ENCODE peak calls at places on chromosome 2, in ten cellular contexts. V is heart right ventricle, F is GM12865, B is astrocyte of the spinal cord, W is neural progenitor cell, Z is cardiac muscle cell, T is adrenal gland, Q is foreskin fibroblast, P is choroid plexus epithelial cell, U is kidney epithelial cell. L is an unnamed sample.

GRCh38 chr2:234291765-234292204 is 205.1 kb downstream of the ARL4C start:
- DNase-seq in V (peak), Q (peak), U (peak), F (peak), Z (peak), W (no peak), T (peak), P (peak), B (peak), L (no peak)

GRCh38 chr2:78035804-78036203 is 513.6 kb upstream of the LRRTM4 start:
- DNase-seq in F (no peak), Z (no peak), W (no peak), Q (no peak), U (no peak), P (no peak), V (no peak), T (no peak), B (no peak), L (no peak)

GRCh38 chr2:217856159-217856558 is 146.6 kb downstream of the TNS1 start:
- DNase-seq in V (no peak), B (no peak), T (no peak), W (no peak), Q (no peak), P (no peak), F (no peak), Z (no peak), U (no peak), L (no peak)

GRCh38 chr2:157185828-157186227 is 71.7 kb upstream of the GALNT5 start:
- DNase-seq in B (peak), U (no peak), Z (peak), P (peak), W (no peak), F (no peak), T (no peak), Q (peak), V (no peak), L (no peak)

GRCh38 chr2:186558512-186559276 is 31.2 kb upstream of the ITGAV start:
- DNase-seq in T (no peak), Q (peak), B (no peak), F (no peak), Z (peak), V (no peak), U (no peak), W (no peak), P (no peak), L (peak)

GRCh38 chr2:104945866-104946265 is 92.0 kb downstream of the POU3F3 start:
- DNase-seq in Q (no peak), Z (no peak), P (no peak), V (no peak), F (no peak), U (no peak), W (peak), T (no peak), B (no peak), L (peak)

GRCh38 chr2:227411320-227411989 is 23.7 kb upstream of the SCYGR1 start:
- DNase-seq in P (peak), T (no peak), Q (peak), W (no peak), B (peak), F (peak), V (no peak), U (peak), Z (peak), L (peak)

GRCh38 chr2:98828793-98829371 is 98.0 kb upstream of the MGAT4A start:
- DNase-seq in Q (no peak), F (no peak), W (no peak), V (no peak), P (no peak), T (no peak), B (no peak), Z (no peak), U (no peak), L (no peak)

GRCh38 chr2:109238580-109238979 is 109.6 kb downstream of the SH3RF3 start:
- DNase-seq in V (peak), W (no peak), Z (peak), F (peak), Q (peak), B (peak), U (no peak), P (peak), T (peak), L (peak)

GRCh38 chr2:100013892-100014677 is 128.3 kb downstream of the AFF3 start:
- DNase-seq in P (peak), F (no peak), B (peak), Q (peak), W (peak), U (peak), V (peak), Z (peak), T (peak), L (peak)

GRCh38 chr2:223528036-223528435 is 74.1 kb downstream of the SCG2 start:
- DNase-seq in P (no peak), U (no peak), Q (peak), V (no peak), Z (peak), T (no peak), W (no peak), F (no peak), B (peak), L (no peak)

GRCh38 chr2:230872151-230872967 is 7.6 kb downstream of the ITM2C start:
- DNase-seq in V (no peak), B (no peak), Q (no peak), W (no peak), U (no peak), P (no peak), F (no peak), Z (no peak), T (no peak), L (no peak)

GRCh38 chr2:130936451-130936850 is 99.7 kb downstream of the ARHGEF4 start:
- DNase-seq in W (no peak), F (no peak), B (no peak), V (no peak), P (no peak), U (no peak), Z (no peak), Q (no peak), T (no peak), L (no peak)

GRCh38 chr2:201887851-201888451 is 81.6 kb downstream of the CDK15 start:
- DNase-seq in T (no peak), B (no peak), F (no peak), U (no peak), W (peak), Z (no peak), Q (no peak), V (no peak), P (no peak), L (no peak)

DNA sequence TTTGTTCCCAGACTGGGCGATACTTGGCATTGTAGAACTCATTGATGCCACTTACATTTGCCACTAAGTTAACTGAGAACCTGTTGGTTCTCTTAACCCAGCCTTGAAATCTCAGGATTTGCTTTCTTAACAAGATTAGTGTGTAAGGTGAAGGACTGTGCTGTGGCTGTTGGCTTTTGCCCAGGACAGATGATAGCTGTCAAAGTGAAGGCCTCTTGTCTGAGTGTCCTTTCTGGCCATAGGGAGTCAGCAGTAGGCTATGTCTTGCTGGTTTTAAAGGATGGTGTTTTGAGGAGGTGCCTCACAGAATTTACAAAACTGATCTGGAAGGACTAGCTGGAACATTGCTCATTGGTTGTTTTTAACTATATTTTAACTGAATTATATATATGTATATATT is 2.6 kb downstream of the DPYSL5 start:
- DNase-seq in Q (no peak), Z (no peak), T (no peak), U (no peak), F (no peak), B (no peak), P (no peak), V (no peak), W (peak), L (no peak)
- TF ChIP-seq CTCF in Q (no peak), Z (no peak), T (no peak), U (no peak), F (no peak), B (no peak), P (no peak), V (no peak), W (no peak), L (no peak)

DNA sequence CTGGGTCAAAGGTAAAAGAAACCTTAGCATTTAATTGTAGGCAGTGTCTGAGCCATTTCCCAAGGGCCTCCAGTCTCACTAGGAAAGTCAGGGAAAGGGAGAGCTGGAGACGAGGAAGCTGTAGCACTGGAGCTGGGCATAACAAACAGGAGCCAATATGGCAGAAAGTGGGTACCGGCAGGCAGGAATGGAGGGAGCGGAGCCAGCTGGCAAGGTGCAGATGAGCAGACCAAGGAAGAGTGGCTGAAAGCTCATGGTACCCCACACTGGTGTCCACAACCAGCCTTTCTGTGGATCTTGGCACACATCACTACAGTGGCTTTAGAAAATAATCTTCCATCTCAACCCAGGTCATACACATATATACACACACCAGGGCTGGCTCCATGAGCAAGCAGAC is 40.0 kb downstream of the ANKRD44 start:
- DNase-seq in T (no peak), U (no peak), B (no peak), P (no peak), V (no peak), Q (no peak), Z (no peak), F (no peak), W (no peak), L (no peak)
- H3K4me3 ChIP-seq in T (no peak), U (no peak), B (no peak), P (no peak), V (no peak), Q (no peak), Z (no peak), F (no peak), W (no peak), L (no peak)

DNA sequence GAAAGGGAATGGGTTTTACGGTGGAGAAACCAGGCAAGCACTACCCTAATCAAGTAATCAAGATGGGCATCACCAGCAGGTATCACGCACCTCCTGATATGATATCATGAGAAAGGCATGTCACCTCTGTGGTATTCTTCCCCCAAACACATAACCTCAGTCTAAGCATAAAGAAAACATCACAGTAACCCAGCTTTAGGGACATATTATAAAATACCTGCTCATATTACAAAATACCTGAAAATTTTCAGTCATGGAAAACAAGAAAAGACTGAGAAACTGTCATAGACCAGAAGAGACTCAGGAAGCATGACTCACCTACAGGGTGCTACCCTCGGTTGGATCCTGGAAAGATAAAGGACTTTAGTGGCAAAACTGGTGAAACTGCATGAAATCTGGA is 30.5 kb downstream of the GCKR start:
- DNase-seq in U (no peak), Z (peak), W (no peak), B (no peak), F (no peak), P (peak), T (no peak), V (no peak), Q (no peak), L (peak)
- TF ChIP-seq CTCF in U (no peak), Z (no peak), W (no peak), B (no peak), F (no peak), P (no peak), T (no peak), V (no peak), Q (no peak), L (no peak)

GRCh38 chr2:10772201-10772867 is 40.3 kb downstream of the PDIA6 start:
- DNase-seq in Z (no peak), T (no peak), F (no peak), P (no peak), U (no peak), Q (no peak), B (no peak), W (no peak), V (no peak), L (no peak)
- H3K4me3 ChIP-seq in Z (no peak), T (no peak), F (no peak), P (no peak), U (no peak), Q (no peak), B (no peak), W (no peak), V (no peak), L (no peak)

GRCh38 chr2:170932948-170933347 is 3.9 kb downstream of the GORASP2 start:
- DNase-seq in V (no peak), T (no peak), B (no peak), Z (no peak), Q (no peak), F (no peak), U (no peak), P (no peak), W (no peak), L (no peak)
- TF ChIP-seq CTCF in V (no peak), T (no peak), B (no peak), Z (no peak), Q (no peak), F (no peak), U (no peak), P (no peak), W (no peak), L (no peak)

L was measured in bronchial epithelial cell.